ENCODE peak calls at places on chromosome X, in four cellular contexts. One of them, this sample, is unnamed.

GRCh38 chrX:42246814-42247213 is 323.5 kb upstream of the CASK start:
- DNase-seq in GM12878: no peak
- DNase-seq in K562: no peak
- DNase-seq in HL-60: no peak
- DNase-seq in this sample: no peak

GRCh38 chrX:133005038-133005437 is 46.6 kb upstream of the HS6ST2 start:
- DNase-seq in GM12878: no peak
- DNase-seq in HL-60: no peak
- DNase-seq in K562: peak
- DNase-seq in this sample: no peak

GRCh38 chrX:48531359-48531954 is 8.1 kb upstream of the TBC1D25 start:
- DNase-seq in GM12878: no peak
- DNase-seq in K562: peak
- DNase-seq in HL-60: no peak
- DNase-seq in this sample: no peak

GRCh38 chrX:40855411-40855810 is 120.1 kb upstream of the MED14 start:
- DNase-seq in HL-60: no peak
- DNase-seq in GM12878: no peak
- DNase-seq in K562: no peak
- DNase-seq in this sample: no peak

GRCh38 chrX:153623310-153624029 is 23.5 kb upstream of the DUSP9 start:
- DNase-seq in GM12878: no peak
- DNase-seq in HL-60: no peak
- DNase-seq in K562: no peak
- DNase-seq in this sample: no peak

GRCh38 chrX:103399744-103400143 is 23.4 kb downstream of the BEX3 start:
- DNase-seq in K562: no peak
- DNase-seq in GM12878: no peak
- DNase-seq in HL-60: no peak
- DNase-seq in this sample: no peak

GRCh38 chrX:153803211-153804099 is 9.0 kb downstream of the SSR4 start:
- DNase-seq in GM12878: no peak
- DNase-seq in K562: no peak
- DNase-seq in HL-60: no peak
- DNase-seq in this sample: no peak

GRCh38 chrX:56764975-56765791 is 36.1 kb downstream of the NBDY start:
- DNase-seq in K562: no peak
- DNase-seq in HL-60: peak
- DNase-seq in GM12878: no peak
- DNase-seq in this sample: no peak

GRCh38 chrX:150605603-150606002 is 37.2 kb downstream of the MTM1 start:
- DNase-seq in HL-60: peak
- DNase-seq in GM12878: no peak
- DNase-seq in K562: no peak
- DNase-seq in this sample: no peak

GRCh38 chrX:110755061-110755460 is 40.6 kb downstream of the CHRDL1 start:
- DNase-seq in HL-60: no peak
- DNase-seq in GM12878: no peak
- DNase-seq in K562: no peak
- DNase-seq in this sample: no peak

GRCh38 chrX:65607070-65607742 is 60.2 kb upstream of the MSN start:
- DNase-seq in HL-60: peak
- DNase-seq in K562: no peak
- DNase-seq in GM12878: no peak
- DNase-seq in this sample: no peak

GRCh38 chrX:72475952-72476668 is 96.5 kb downstream of the HDAC8 start:
- DNase-seq in K562: no peak
- DNase-seq in GM12878: no peak
- DNase-seq in HL-60: no peak
- DNase-seq in this sample: no peak

GRCh38 chrX:11137543-11138139 is 26.5 kb downstream of the HCCS start:
- DNase-seq in HL-60: no peak
- DNase-seq in GM12878: no peak
- DNase-seq in K562: no peak
- DNase-seq in this sample: no peak

GRCh38 chrX:41634284-41634683 is 54.5 kb upstream of the GPR34 start:
- DNase-seq in K562: no peak
- DNase-seq in GM12878: no peak
- DNase-seq in HL-60: no peak
- DNase-seq in this sample: no peak

GRCh38 chrX:38375888-38376287 is 23.5 kb downstream of the OTC start:
- DNase-seq in K562: peak
- DNase-seq in GM12878: no peak
- DNase-seq in HL-60: peak
- DNase-seq in this sample: no peak

GRCh38 chrX:48972214-48973164 is 845 bp upstream of the KCND1 start:
- DNase-seq in GM12878: no peak
- DNase-seq in K562: peak
- DNase-seq in HL-60: peak
- DNase-seq in this sample: peak

GRCh38 chrX:110162867-110163266 is 155.0 kb downstream of the AMMECR1 start:
- DNase-seq in K562: no peak
- DNase-seq in HL-60: no peak
- DNase-seq in GM12878: no peak
- DNase-seq in this sample: no peak

GRCh38 chrX:10050481-10050880 is 83.3 kb downstream of the CLDN34 start:
- DNase-seq in GM12878: no peak
- DNase-seq in K562: no peak
- DNase-seq in HL-60: no peak
- DNase-seq in this sample: no peak

GRCh38 chrX:71191253-71191652 is 31.8 kb upstream of the GJB1 start:
- DNase-seq in HL-60: no peak
- DNase-seq in K562: no peak
- DNase-seq in GM12878: no peak
- DNase-seq in this sample: no peak

GRCh38 chrX:155957843-155958242 is 39.7 kb upstream of the IL9R start:
- DNase-seq in GM12878: no peak
- DNase-seq in HL-60: no peak
- DNase-seq in K562: no peak
- DNase-seq in this sample: no peak

GRCh38 chrX:9832811-9833210 is 46.6 kb downstream of the SHROOM2 start:
- DNase-seq in HL-60: peak
- DNase-seq in K562: no peak
- DNase-seq in GM12878: no peak
- DNase-seq in this sample: no peak

GRCh38 chrX:17511556-17511955 is 136.6 kb downstream of the NHS start:
- DNase-seq in HL-60: no peak
- DNase-seq in GM12878: no peak
- DNase-seq in K562: no peak
- DNase-seq in this sample: no peak

GRCh38 chrX:112760697-112761096 is 79.9 kb downstream of the AMOT start:
- DNase-seq in GM12878: peak
- DNase-seq in K562: no peak
- DNase-seq in HL-60: no peak
- DNase-seq in this sample: no peak

GRCh38 chrX:128975716-128976115 is 547.6 kb downstream of the SMARCA1 start:
- DNase-seq in K562: peak
- DNase-seq in GM12878: no peak
- DNase-seq in HL-60: peak
- DNase-seq in this sample: peak

GRCh38 chrX:18272222-18272621 is 51.5 kb upstream of the BEND2 start:
- DNase-seq in K562: peak
- DNase-seq in GM12878: no peak
- DNase-seq in HL-60: no peak
- DNase-seq in this sample: no peak

GRCh38 chrX:100946521-100946920 is 17.8 kb upstream of the XKRX start:
- DNase-seq in GM12878: no peak
- DNase-seq in K562: no peak
- DNase-seq in HL-60: no peak
- DNase-seq in this sample: no peak

GRCh38 chrX:114976321-114976720 is 41.1 kb downstream of the IL13RA2 start:
- DNase-seq in HL-60: no peak
- DNase-seq in GM12878: no peak
- DNase-seq in K562: no peak
- DNase-seq in this sample: no peak

GRCh38 chrX:39859991-39860861 is 237.5 kb downstream of the BCOR start:
- DNase-seq in K562: peak
- DNase-seq in HL-60: peak
- DNase-seq in GM12878: peak
- DNase-seq in this sample: no peak

GRCh38 chrX:106039920-106040319 is 1.4 kb upstream of the SERPINA7 start:
- DNase-seq in K562: no peak
- DNase-seq in GM12878: no peak
- DNase-seq in HL-60: no peak
- DNase-seq in this sample: no peak

GRCh38 chrX:66046612-66047235 is 6.8 kb upstream of the VSIG4 start:
- DNase-seq in GM12878: peak
- DNase-seq in HL-60: peak
- DNase-seq in K562: no peak
- DNase-seq in this sample: no peak

GRCh38 chrX:13898603-13899002 is 81.7 kb upstream of the GPM6B start:
- DNase-seq in K562: no peak
- DNase-seq in GM12878: no peak
- DNase-seq in HL-60: no peak
- DNase-seq in this sample: no peak

GRCh38 chrX:13898084-13898483 is 81.2 kb upstream of the GPM6B start:
- DNase-seq in K562: no peak
- DNase-seq in GM12878: peak
- DNase-seq in HL-60: peak
- DNase-seq in this sample: no peak

GRCh38 chrX:13900351-13900750 is 83.5 kb upstream of the GPM6B start:
- DNase-seq in K562: no peak
- DNase-seq in GM12878: no peak
- DNase-seq in HL-60: no peak
- DNase-seq in this sample: no peak

GRCh38 chrX:13901354-13901753 is 84.5 kb upstream of the GPM6B start:
- DNase-seq in HL-60: no peak
- DNase-seq in GM12878: no peak
- DNase-seq in K562: no peak
- DNase-seq in this sample: no peak

GRCh38 chrX:13899607-13900006 is 82.7 kb upstream of the GPM6B start:
- DNase-seq in K562: no peak
- DNase-seq in HL-60: no peak
- DNase-seq in GM12878: no peak
- DNase-seq in this sample: no peak
- TF ChIP-seq SPI1 in K562: no peak
- TF ChIP-seq SPI1 in HL-60: no peak
- TF ChIP-seq SPI1 in GM12878: no peak
- TF ChIP-seq SPI1 in this sample: no peak

GRCh38 chrX:84224741-84225140 is 36.7 kb upstream of the RPS6KA6 start:
- DNase-seq in GM12878: no peak
- DNase-seq in HL-60: no peak
- DNase-seq in K562: no peak
- DNase-seq in this sample: no peak

GRCh38 chrX:84219551-84219950 is 31.6 kb upstream of the RPS6KA6 start:
- DNase-seq in GM12878: no peak
- DNase-seq in HL-60: no peak
- DNase-seq in K562: no peak
- DNase-seq in this sample: no peak

GRCh38 chrX:84221181-84221580 is 33.2 kb upstream of the RPS6KA6 start:
- DNase-seq in HL-60: no peak
- DNase-seq in K562: no peak
- DNase-seq in GM12878: no peak
- DNase-seq in this sample: no peak

GRCh38 chrX:84223261-84223660 is 35.3 kb upstream of the RPS6KA6 start:
- DNase-seq in K562: no peak
- DNase-seq in HL-60: no peak
- DNase-seq in GM12878: no peak
- DNase-seq in this sample: no peak
- TF ChIP-seq SPI1 in K562: no peak
- TF ChIP-seq SPI1 in HL-60: no peak
- TF ChIP-seq SPI1 in GM12878: no peak
- TF ChIP-seq SPI1 in this sample: no peak

DNA sequence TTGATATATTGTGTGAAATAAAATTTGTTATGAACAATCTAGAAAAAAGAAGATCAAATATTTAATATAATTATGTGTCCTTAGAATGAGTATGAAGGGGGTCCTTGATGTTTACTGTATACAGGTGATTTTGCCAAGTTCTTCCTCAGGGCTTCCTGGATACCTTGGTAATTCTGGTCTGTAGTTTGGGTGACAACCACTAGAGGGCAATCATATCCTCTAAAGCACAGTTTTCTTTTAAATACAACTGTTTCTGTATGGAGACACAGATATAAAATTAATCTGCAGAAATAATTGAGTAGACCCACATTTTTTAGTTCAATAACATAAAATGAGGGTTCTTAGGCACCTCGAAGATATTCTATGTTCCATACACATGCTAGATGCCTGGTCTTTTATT is 157.7 kb downstream of the SPANXN1 start:
- DNase-seq in GM12878: no peak
- DNase-seq in K562: peak
- DNase-seq in HL-60: peak
- DNase-seq in this sample: no peak
- TF ChIP-seq SPI1 in GM12878: no peak
- TF ChIP-seq SPI1 in K562: no peak
- TF ChIP-seq SPI1 in HL-60: no peak
- TF ChIP-seq SPI1 in this sample: no peak

GRCh38 chrX:19382500-19383145 is 38.9 kb downstream of the PDHA1 start:
- DNase-seq in K562: no peak
- DNase-seq in HL-60: peak
- DNase-seq in GM12878: no peak
- DNase-seq in this sample: no peak
- TF ChIP-seq SPI1 in K562: peak
- TF ChIP-seq SPI1 in HL-60: no peak
- TF ChIP-seq SPI1 in GM12878: no peak
- TF ChIP-seq SPI1 in this sample: no peak

GRCh38 chrX:68261060-68261672 is 172.1 kb downstream of the OPHN1 start:
- DNase-seq in K562: no peak
- DNase-seq in HL-60: no peak
- DNase-seq in GM12878: no peak
- DNase-seq in this sample: no peak
- TF ChIP-seq SPI1 in K562: no peak
- TF ChIP-seq SPI1 in HL-60: no peak
- TF ChIP-seq SPI1 in GM12878: no peak
- TF ChIP-seq SPI1 in this sample: no peak

GRCh38 chrX:108734426-108734825 is 1.9 kb downstream of the IRS4 start:
- DNase-seq in HL-60: no peak
- DNase-seq in K562: no peak
- DNase-seq in GM12878: no peak
- DNase-seq in this sample: no peak

GRCh38 chrX:108735087-108735679 is 1.2 kb downstream of the IRS4 start:
- DNase-seq in GM12878: no peak
- DNase-seq in HL-60: no peak
- DNase-seq in K562: no peak
- DNase-seq in this sample: no peak

GRCh38 chrX:108726748-108727147 is 9.6 kb downstream of the IRS4 start:
- DNase-seq in GM12878: no peak
- DNase-seq in HL-60: no peak
- DNase-seq in K562: no peak
- DNase-seq in this sample: no peak

GRCh38 chrX:108732630-108733321 is 3.6 kb downstream of the IRS4 start:
- DNase-seq in HL-60: no peak
- DNase-seq in K562: no peak
- DNase-seq in GM12878: no peak
- DNase-seq in this sample: no peak

GRCh38 chrX:108731144-108731543 is 5.2 kb downstream of the IRS4 start:
- DNase-seq in GM12878: no peak
- DNase-seq in K562: no peak
- DNase-seq in HL-60: no peak
- DNase-seq in this sample: no peak
- TF ChIP-seq SPI1 in GM12878: no peak
- TF ChIP-seq SPI1 in K562: no peak
- TF ChIP-seq SPI1 in HL-60: no peak
- TF ChIP-seq SPI1 in this sample: no peak

This sample was measured in GM12891.